ENCODE peak calls at places on chromosomes 13 and 19, in five cellular contexts. S is HFF-Myc; Q is CD8-positive, alpha-beta T cell; F is skeletal muscle cell; D is WTC11. K is an unnamed sample.

GRCh38 chr19:51127755-51128154 is 3.0 kb downstream of the SIGLEC9 start:
- DNase-seq in F (peak; percentile 5), D (no peak), Q (no peak), S (no peak), K (no peak)

GRCh38 chr19:1471514-1472107 is 7.4 kb downstream of the C19orf25 start:
- DNase-seq in S (no peak), D (no peak), F (no peak), Q (no peak), K (peak; percentile 80)

GRCh38 chr19:39410620-39411005 is 1.9 kb upstream of the PLEKHG2 start:
- DNase-seq in S (no peak), Q (no peak), F (no peak), D (no peak), K (no peak)

GRCh38 chr13:111114362-111115050 is 604 bp upstream of the ARHGEF7 start:
- DNase-seq in F (no peak), D (peak; percentile 44), Q (peak; percentile 47), S (no peak), K (peak; percentile 40)

GRCh38 chr13:69553976-69554375 is 553.6 kb upstream of the ATXN8OS start:
- DNase-seq in F (no peak), S (no peak), Q (no peak), D (no peak), K (no peak)

GRCh38 chr19:31085125-31085524 is 264.1 kb downstream of the TSHZ3 start:
- DNase-seq in D (no peak), S (no peak), Q (no peak), F (no peak), K (no peak)

GRCh38 chr13:98575009-98575866 is 1.7 kb downstream of the STK24 start:
- DNase-seq in Q (no peak), S (no peak), F (no peak), D (no peak), K (no peak)

GRCh38 chr19:45499196-45500180 is 1.2 kb downstream of the PPM1N start:
- DNase-seq in D (peak; percentile 99), F (no peak), S (no peak), Q (peak; percentile 66), K (peak; percentile 21)

GRCh38 chr19:14002571-14003278 is 3.4 kb downstream of the RFX1 start:
- DNase-seq in S (no peak), F (no peak), D (no peak), Q (peak; percentile 45), K (no peak)

GRCh38 chr13:51995677-51996551 is 15.3 kb downstream of the ATP7B start:
- DNase-seq in D (no peak), S (no peak), Q (no peak), F (no peak), K (no peak)

GRCh38 chr19:12788682-12789097 is 2.6 kb upstream of the JUNB start:
- DNase-seq in D (peak; percentile 53), Q (peak; percentile 61), S (no peak), F (no peak), K (peak; percentile 64)

GRCh38 chr13:23889598-23890224 is 511 bp upstream of the MIPEP start:
- DNase-seq in D (no peak), S (no peak), Q (no peak), F (no peak), K (no peak)

GRCh38 chr13:100818706-100819105 is 144.1 kb upstream of the TMTC4 start:
- DNase-seq in Q (no peak), D (no peak), F (no peak), S (no peak), K (peak; percentile 11)

GRCh38 chr13:67623630-67624029 is 393.5 kb upstream of the PCDH9 start:
- DNase-seq in D (no peak), Q (no peak), S (no peak), F (no peak), K (no peak)

GRCh38 chr13:37715606-37716015 is 117.0 kb upstream of the POSTN start:
- DNase-seq in S (no peak), Q (no peak), D (no peak), F (peak; percentile 46), K (no peak)

GRCh38 chr19:45159971-45160324 is 834 bp downstream of the NKPD1 start:
- DNase-seq in Q (no peak), F (no peak), S (no peak), D (no peak), K (no peak)

GRCh38 chr19:18419195-18419698 is at the start of gene SSBP4:
- DNase-seq in Q (peak; percentile 58), F (no peak), D (peak; percentile 69), S (no peak), K (no peak)

GRCh38 chr19:5002143-5002542 is 33.2 kb downstream of the KDM4B start:
- DNase-seq in S (peak; percentile 27), F (no peak), Q (no peak), D (no peak), K (no peak)

GRCh38 chr19:33465834-33466233 is 55.8 kb downstream of the PEPD start:
- DNase-seq in Q (no peak), F (no peak), D (no peak), S (no peak), K (no peak)

GRCh38 chr19:52507266-52507665 is 20.2 kb upstream of the ZNF808 start:
- DNase-seq in S (no peak), F (no peak), D (no peak), Q (no peak), K (peak; percentile 47)

GRCh38 chr13:40585911-40586471 is 80.5 kb downstream of the FOXO1 start:
- DNase-seq in F (no peak), Q (no peak), D (no peak), S (peak; percentile 17), K (no peak)

GRCh38 chr13:101624210-101624922 is 171.9 kb downstream of the ITGBL1 start:
- DNase-seq in F (no peak), D (peak; percentile 22), S (no peak), Q (no peak), K (peak; percentile 21)

GRCh38 chr13:27619093-27619705 is 1.1 kb downstream of the LNX2 start:
- DNase-seq in Q (no peak), F (no peak), D (no peak), S (no peak), K (no peak)

GRCh38 chr19:4371209-4371897 is 28.0 kb downstream of the MPND start:
- DNase-seq in F (no peak), Q (no peak), D (no peak), S (no peak), K (no peak)

GRCh38 chr13:32086791-32087441 is 55.3 kb downstream of the FRY start:
- DNase-seq in D (no peak), F (no peak), S (no peak), Q (no peak), K (no peak)

GRCh38 chr13:96994030-96994848 is at the start of gene OXGR1:
- DNase-seq in F (no peak), Q (no peak), S (no peak), D (peak; percentile 29), K (peak; percentile 82)

GRCh38 chr13:73225983-73226382 is 167.2 kb downstream of the KLF5 start:
- DNase-seq in F (no peak), S (no peak), Q (no peak), D (no peak), K (no peak)

GRCh38 chr19:15652559-15653278 is 12.0 kb downstream of the CYP4F3 start:
- DNase-seq in Q (no peak), D (no peak), S (no peak), F (no peak), K (no peak)

GRCh38 chr19:10508707-10509106 is 5.6 kb upstream of the KEAP1 start:
- DNase-seq in S (no peak), Q (peak; percentile 30), D (no peak), F (no peak), K (no peak)

GRCh38 chr19:46821512-46822359 is 28.9 kb downstream of the AP2S1 start:
- DNase-seq in S (no peak), F (no peak), D (peak; percentile 26), Q (peak; percentile 66), K (no peak)

GRCh38 chr13:113798200-113798811 is 39.3 kb downstream of the TMEM255B start:
- DNase-seq in Q (no peak), S (no peak), F (no peak), D (no peak), K (no peak)

GRCh38 chr13:38641164-38641948 is 45.5 kb upstream of the FREM2 start:
- DNase-seq in F (no peak), D (no peak), S (no peak), Q (no peak), K (no peak)

GRCh38 chr19:32165176-32165575 is 180.2 kb upstream of the ZNF507 start:
- DNase-seq in F (no peak), S (no peak), Q (no peak), D (no peak), K (no peak)

GRCh38 chr13:74047925-74048324 is 86.3 kb downstream of the KLF12 start:
- DNase-seq in F (no peak), D (no peak), Q (no peak), S (no peak), K (no peak)

GRCh38 chr19:43105496-43105895 is 23.0 kb upstream of the PSG2 start:
- DNase-seq in Q (no peak), F (no peak), S (no peak), D (no peak), K (no peak)

GRCh38 chr13:113479179-113479578 is 11.3 kb downstream of the DCUN1D2 start:
- DNase-seq in S (no peak), D (no peak), F (no peak), Q (no peak), K (no peak)

GRCh38 chr13:113856716-113857065 is 7.2 kb downstream of the GAS6 start:
- DNase-seq in S (no peak), F (no peak), D (no peak), Q (no peak), K (no peak)

GRCh38 chr19:40594251-40594650 is 6.9 kb upstream of the LTBP4 start:
- DNase-seq in S (no peak), F (no peak), D (no peak), Q (no peak), K (no peak)

GRCh38 chr13:90171649-90172048 is 1175.8 kb upstream of the MIR17HG start:
- DNase-seq in F (peak; percentile 5), S (no peak), Q (no peak), D (no peak), K (no peak)